ENCODE peak calls at places on chromosomes 13 and 19, in ten cellular contexts. One of them, this sample, is unnamed.

GRCh38 chr19:19109601-19110000 is 28.7 kb downstream of the TMEM161A start:
- DNase-seq in OCI-LY7: no peak
- DNase-seq in T-helper 1 cell: no peak
- DNase-seq in activated CD4-positive, CD25-positive, alpha-beta regulatory T cell: no peak
- DNase-seq in CD4-positive, alpha-beta memory T cell: no peak
- DNase-seq in HuH-7.5: no peak
- DNase-seq in left cardiac atrium: no peak
- DNase-seq in non-pigmented ciliary epithelial cell: no peak
- DNase-seq in activated CD4-positive, alpha-beta T cell treated with anti-CD3 and anti-CD28 coated beads for 48 hours: no peak
- DNase-seq in thoracic aorta: no peak
- DNase-seq in this sample: no peak

GRCh38 chr13:99218545-99218944 is 17.9 kb downstream of the UBAC2 start:
- DNase-seq in activated CD4-positive, alpha-beta T cell treated with anti-CD3 and anti-CD28 coated beads for 48 hours: no peak
- DNase-seq in T-helper 1 cell: no peak
- DNase-seq in left cardiac atrium: peak
- DNase-seq in thoracic aorta: no peak
- DNase-seq in activated CD4-positive, CD25-positive, alpha-beta regulatory T cell: no peak
- DNase-seq in HuH-7.5: no peak
- DNase-seq in CD4-positive, alpha-beta memory T cell: no peak
- DNase-seq in non-pigmented ciliary epithelial cell: no peak
- DNase-seq in OCI-LY7: no peak
- DNase-seq in this sample: no peak

GRCh38 chr13:34065915-34066314 is 248.0 kb downstream of the RFC3 start:
- DNase-seq in OCI-LY7: no peak
- DNase-seq in T-helper 1 cell: no peak
- DNase-seq in HuH-7.5: no peak
- DNase-seq in left cardiac atrium: no peak
- DNase-seq in non-pigmented ciliary epithelial cell: no peak
- DNase-seq in activated CD4-positive, CD25-positive, alpha-beta regulatory T cell: no peak
- DNase-seq in activated CD4-positive, alpha-beta T cell treated with anti-CD3 and anti-CD28 coated beads for 48 hours: no peak
- DNase-seq in CD4-positive, alpha-beta memory T cell: no peak
- DNase-seq in thoracic aorta: no peak
- DNase-seq in this sample: no peak

GRCh38 chr19:47068246-47068645 is 19.8 kb upstream of the TMEM160 start:
- DNase-seq in activated CD4-positive, CD25-positive, alpha-beta regulatory T cell: no peak
- DNase-seq in left cardiac atrium: no peak
- DNase-seq in HuH-7.5: no peak
- DNase-seq in thoracic aorta: no peak
- DNase-seq in CD4-positive, alpha-beta memory T cell: no peak
- DNase-seq in non-pigmented ciliary epithelial cell: no peak
- DNase-seq in OCI-LY7: no peak
- DNase-seq in activated CD4-positive, alpha-beta T cell treated with anti-CD3 and anti-CD28 coated beads for 48 hours: no peak
- DNase-seq in T-helper 1 cell: no peak
- DNase-seq in this sample: no peak

GRCh38 chr13:80783926-80784325 is 443.0 kb upstream of the SPRY2 start:
- DNase-seq in non-pigmented ciliary epithelial cell: peak
- DNase-seq in activated CD4-positive, CD25-positive, alpha-beta regulatory T cell: no peak
- DNase-seq in left cardiac atrium: no peak
- DNase-seq in HuH-7.5: no peak
- DNase-seq in OCI-LY7: no peak
- DNase-seq in CD4-positive, alpha-beta memory T cell: no peak
- DNase-seq in activated CD4-positive, alpha-beta T cell treated with anti-CD3 and anti-CD28 coated beads for 48 hours: no peak
- DNase-seq in thoracic aorta: no peak
- DNase-seq in T-helper 1 cell: no peak
- DNase-seq in this sample: no peak

GRCh38 chr19:12779162-12779993 is 4.0 kb upstream of the HOOK2 start:
- DNase-seq in non-pigmented ciliary epithelial cell: no peak
- DNase-seq in HuH-7.5: no peak
- DNase-seq in OCI-LY7: peak
- DNase-seq in CD4-positive, alpha-beta memory T cell: no peak
- DNase-seq in left cardiac atrium: peak
- DNase-seq in activated CD4-positive, CD25-positive, alpha-beta regulatory T cell: no peak
- DNase-seq in thoracic aorta: no peak
- DNase-seq in activated CD4-positive, alpha-beta T cell treated with anti-CD3 and anti-CD28 coated beads for 48 hours: no peak
- DNase-seq in T-helper 1 cell: no peak
- DNase-seq in this sample: no peak

GRCh38 chr13:39159393-39159792 is 121.1 kb downstream of the NHLRC3 start:
- DNase-seq in OCI-LY7: no peak
- DNase-seq in thoracic aorta: no peak
- DNase-seq in non-pigmented ciliary epithelial cell: no peak
- DNase-seq in left cardiac atrium: no peak
- DNase-seq in CD4-positive, alpha-beta memory T cell: no peak
- DNase-seq in activated CD4-positive, alpha-beta T cell treated with anti-CD3 and anti-CD28 coated beads for 48 hours: peak
- DNase-seq in T-helper 1 cell: no peak
- DNase-seq in HuH-7.5: no peak
- DNase-seq in activated CD4-positive, CD25-positive, alpha-beta regulatory T cell: no peak
- DNase-seq in this sample: no peak

GRCh38 chr13:50386527-50387123 is 371.4 kb downstream of the KCNRG start:
- DNase-seq in thoracic aorta: no peak
- DNase-seq in left cardiac atrium: peak
- DNase-seq in non-pigmented ciliary epithelial cell: no peak
- DNase-seq in activated CD4-positive, alpha-beta T cell treated with anti-CD3 and anti-CD28 coated beads for 48 hours: no peak
- DNase-seq in activated CD4-positive, CD25-positive, alpha-beta regulatory T cell: no peak
- DNase-seq in T-helper 1 cell: no peak
- DNase-seq in CD4-positive, alpha-beta memory T cell: no peak
- DNase-seq in HuH-7.5: no peak
- DNase-seq in OCI-LY7: no peak
- DNase-seq in this sample: no peak

GRCh38 chr13:49635599-49636433 is 7.5 kb downstream of the ARL11 start:
- DNase-seq in OCI-LY7: no peak
- DNase-seq in non-pigmented ciliary epithelial cell: no peak
- DNase-seq in T-helper 1 cell: peak
- DNase-seq in left cardiac atrium: no peak
- DNase-seq in activated CD4-positive, CD25-positive, alpha-beta regulatory T cell: peak
- DNase-seq in CD4-positive, alpha-beta memory T cell: peak
- DNase-seq in HuH-7.5: no peak
- DNase-seq in activated CD4-positive, alpha-beta T cell treated with anti-CD3 and anti-CD28 coated beads for 48 hours: peak
- DNase-seq in thoracic aorta: no peak
- DNase-seq in this sample: no peak